ENCODE peak calls at places on chromosome 1, in five cellular contexts. One of them, this sample, is unnamed.
A peak's percentile ranks its signal among the peaks of the same experiment; 100 is the strongest.

GRCh38 chr1:159913451-159914192 is 11.7 kb downstream of the TAGLN2 start:
- DNase-seq in IMR-90: no peak
- DNase-seq in foreskin fibroblast: no peak
- DNase-seq in sigmoid colon: peak; percentile 57
- DNase-seq in fibroblast of lung: no peak
- DNase-seq in this sample: no peak

GRCh38 chr1:97778718-97779117 is 142.1 kb downstream of the DPYD start:
- DNase-seq in IMR-90: peak; percentile 24
- DNase-seq in foreskin fibroblast: no peak
- DNase-seq in sigmoid colon: no peak
- DNase-seq in fibroblast of lung: peak; percentile 11
- DNase-seq in this sample: no peak

GRCh38 chr1:29906927-29907326 is 670.6 kb downstream of the PTPRU start:
- DNase-seq in IMR-90: no peak
- DNase-seq in foreskin fibroblast: no peak
- DNase-seq in sigmoid colon: no peak
- DNase-seq in fibroblast of lung: no peak
- DNase-seq in this sample: no peak

GRCh38 chr1:235818632-235819136 is 48.0 kb downstream of the LYST start:
- DNase-seq in IMR-90: no peak
- DNase-seq in foreskin fibroblast: no peak
- DNase-seq in sigmoid colon: no peak
- DNase-seq in fibroblast of lung: peak; percentile 60
- DNase-seq in this sample: no peak

GRCh38 chr1:26907071-26907922 is 6.5 kb downstream of the NR0B2 start:
- DNase-seq in IMR-90: peak; percentile 92
- DNase-seq in foreskin fibroblast: peak; percentile 88
- DNase-seq in sigmoid colon: no peak
- DNase-seq in fibroblast of lung: peak; percentile 95
- DNase-seq in this sample: no peak

GRCh38 chr1:1215266-1215676 is 1.3 kb upstream of the TNFRSF4 start:
- DNase-seq in IMR-90: peak; percentile 18
- DNase-seq in foreskin fibroblast: no peak
- DNase-seq in sigmoid colon: no peak
- DNase-seq in fibroblast of lung: no peak
- DNase-seq in this sample: no peak

GRCh38 chr1:97820470-97821188 is 100.2 kb downstream of the DPYD start:
- DNase-seq in IMR-90: peak; percentile 58
- DNase-seq in foreskin fibroblast: peak; percentile 19
- DNase-seq in sigmoid colon: no peak
- DNase-seq in fibroblast of lung: peak; percentile 41
- DNase-seq in this sample: no peak

GRCh38 chr1:105137543-105138444 is 1388.1 kb downstream of the AMY1C start:
- DNase-seq in IMR-90: no peak
- DNase-seq in foreskin fibroblast: no peak
- DNase-seq in sigmoid colon: no peak
- DNase-seq in fibroblast of lung: no peak
- DNase-seq in this sample: no peak

GRCh38 chr1:225412803-225413338 is 15.0 kb downstream of the LBR start:
- DNase-seq in IMR-90: no peak
- DNase-seq in foreskin fibroblast: no peak
- DNase-seq in sigmoid colon: no peak
- DNase-seq in fibroblast of lung: no peak
- DNase-seq in this sample: no peak

GRCh38 chr1:96367791-96368190 is 353.8 kb upstream of the PTBP2 start:
- DNase-seq in IMR-90: peak; percentile 57
- DNase-seq in foreskin fibroblast: peak; percentile 41
- DNase-seq in sigmoid colon: no peak
- DNase-seq in fibroblast of lung: peak; percentile 22
- DNase-seq in this sample: no peak

DNA sequence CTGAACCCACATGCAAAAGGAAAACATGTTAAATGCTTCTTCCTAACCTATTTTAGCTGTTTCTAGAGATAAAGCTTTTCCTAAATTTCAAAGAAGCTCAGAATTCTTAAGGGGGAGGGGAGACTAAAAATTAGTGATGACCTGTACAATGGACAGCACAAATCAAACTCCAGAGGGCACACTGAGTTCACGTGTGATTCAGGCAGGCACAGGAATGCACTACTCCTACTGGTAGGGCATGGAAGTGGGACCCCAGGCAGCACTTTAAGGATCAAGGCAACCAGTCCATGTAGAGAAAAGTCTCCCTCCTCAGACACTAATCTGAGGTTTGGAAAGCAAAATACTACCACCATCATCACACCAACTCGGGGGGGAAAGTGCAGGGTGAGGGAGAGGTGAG is 31.3 kb upstream of the CLCA4 start:
- DNase-seq in IMR-90: no peak
- DNase-seq in foreskin fibroblast: no peak
- DNase-seq in sigmoid colon: no peak
- DNase-seq in fibroblast of lung: no peak
- DNase-seq in this sample: no peak
- TF ChIP-seq CTCF in IMR-90: peak; percentile 29
- TF ChIP-seq CTCF in foreskin fibroblast: no peak
- TF ChIP-seq CTCF in sigmoid colon: no peak
- TF ChIP-seq CTCF in fibroblast of lung: no peak
- TF ChIP-seq CTCF in this sample: no peak

GRCh38 chr1:202123336-202123813 is 658 bp downstream of the GPR37L1 start:
- DNase-seq in IMR-90: no peak
- DNase-seq in foreskin fibroblast: no peak
- DNase-seq in sigmoid colon: no peak
- DNase-seq in fibroblast of lung: no peak
- DNase-seq in this sample: no peak

GRCh38 chr1:202124107-202124506 is 1.4 kb downstream of the GPR37L1 start:
- DNase-seq in IMR-90: no peak
- DNase-seq in foreskin fibroblast: no peak
- DNase-seq in sigmoid colon: no peak
- DNase-seq in fibroblast of lung: no peak
- DNase-seq in this sample: no peak

GRCh38 chr1:202125611-202126010 is 2.9 kb downstream of the GPR37L1 start:
- DNase-seq in IMR-90: no peak
- DNase-seq in foreskin fibroblast: no peak
- DNase-seq in sigmoid colon: no peak
- DNase-seq in fibroblast of lung: no peak
- DNase-seq in this sample: no peak

GRCh38 chr1:202121006-202121405 is 1.7 kb upstream of the GPR37L1 start:
- DNase-seq in IMR-90: no peak
- DNase-seq in foreskin fibroblast: no peak
- DNase-seq in sigmoid colon: no peak
- DNase-seq in fibroblast of lung: no peak
- DNase-seq in this sample: no peak

GRCh38 chr1:202122639-202123335 is at the start of gene GPR37L1:
- DNase-seq in IMR-90: peak; percentile 50
- DNase-seq in foreskin fibroblast: peak; percentile 48
- DNase-seq in sigmoid colon: no peak
- DNase-seq in fibroblast of lung: peak; percentile 32
- DNase-seq in this sample: no peak
- TF ChIP-seq CTCF in IMR-90: peak; percentile 58
- TF ChIP-seq CTCF in foreskin fibroblast: peak; percentile 63
- TF ChIP-seq CTCF in sigmoid colon: no peak
- TF ChIP-seq CTCF in fibroblast of lung: peak; percentile 51
- TF ChIP-seq CTCF in this sample: peak; percentile 57

GRCh38 chr1:175272361-175272760 is 79.8 kb upstream of the KIAA0040 start:
- DNase-seq in IMR-90: no peak
- DNase-seq in foreskin fibroblast: no peak
- DNase-seq in sigmoid colon: no peak
- DNase-seq in fibroblast of lung: no peak
- DNase-seq in this sample: no peak

GRCh38 chr1:175270361-175270760 is 77.8 kb upstream of the KIAA0040 start:
- DNase-seq in IMR-90: no peak
- DNase-seq in foreskin fibroblast: no peak
- DNase-seq in sigmoid colon: no peak
- DNase-seq in fibroblast of lung: no peak
- DNase-seq in this sample: no peak

GRCh38 chr1:175269151-175269550 is 76.6 kb upstream of the KIAA0040 start:
- DNase-seq in IMR-90: no peak
- DNase-seq in foreskin fibroblast: no peak
- DNase-seq in sigmoid colon: no peak
- DNase-seq in fibroblast of lung: no peak
- DNase-seq in this sample: no peak

GRCh38 chr1:175267716-175268416 is 75.3 kb upstream of the KIAA0040 start:
- DNase-seq in IMR-90: no peak
- DNase-seq in foreskin fibroblast: no peak
- DNase-seq in sigmoid colon: peak; percentile 91
- DNase-seq in fibroblast of lung: no peak
- DNase-seq in this sample: no peak

DNA sequence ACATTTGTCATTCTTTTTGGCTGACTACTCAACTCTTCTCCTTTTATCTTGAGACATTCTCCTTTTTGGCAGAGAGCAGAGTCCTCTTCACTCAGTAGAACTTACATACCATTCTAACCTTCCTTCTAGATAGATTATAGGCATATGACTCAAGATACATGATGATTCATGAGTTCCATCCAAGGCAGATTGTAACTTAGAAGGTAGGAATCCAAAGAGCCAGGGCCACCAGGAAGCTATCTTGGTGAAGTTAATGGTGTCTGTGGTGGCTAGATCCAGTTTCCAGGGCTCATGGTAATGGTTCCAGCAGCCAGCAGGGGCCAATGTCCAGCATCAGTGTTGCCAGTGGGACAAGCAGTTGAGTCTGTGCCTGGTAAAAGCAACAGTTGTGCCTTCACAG is 76.1 kb upstream of the KIAA0040 start:
- DNase-seq in IMR-90: no peak
- DNase-seq in foreskin fibroblast: no peak
- DNase-seq in sigmoid colon: no peak
- DNase-seq in fibroblast of lung: no peak
- DNase-seq in this sample: no peak
- TF ChIP-seq CTCF in IMR-90: no peak
- TF ChIP-seq CTCF in foreskin fibroblast: no peak
- TF ChIP-seq CTCF in sigmoid colon: no peak
- TF ChIP-seq CTCF in fibroblast of lung: no peak
- TF ChIP-seq CTCF in this sample: no peak

GRCh38 chr1:173568483-173568882 is 34.4 kb downstream of the SLC9C2 start:
- DNase-seq in IMR-90: no peak
- DNase-seq in foreskin fibroblast: no peak
- DNase-seq in sigmoid colon: no peak
- DNase-seq in fibroblast of lung: no peak
- DNase-seq in this sample: no peak

GRCh38 chr1:173560300-173560699 is 42.6 kb downstream of the SLC9C2 start:
- DNase-seq in IMR-90: no peak
- DNase-seq in foreskin fibroblast: no peak
- DNase-seq in sigmoid colon: no peak
- DNase-seq in fibroblast of lung: no peak
- DNase-seq in this sample: no peak

GRCh38 chr1:173561263-173561662 is 41.6 kb downstream of the SLC9C2 start:
- DNase-seq in IMR-90: no peak
- DNase-seq in foreskin fibroblast: no peak
- DNase-seq in sigmoid colon: no peak
- DNase-seq in fibroblast of lung: no peak
- DNase-seq in this sample: no peak

DNA sequence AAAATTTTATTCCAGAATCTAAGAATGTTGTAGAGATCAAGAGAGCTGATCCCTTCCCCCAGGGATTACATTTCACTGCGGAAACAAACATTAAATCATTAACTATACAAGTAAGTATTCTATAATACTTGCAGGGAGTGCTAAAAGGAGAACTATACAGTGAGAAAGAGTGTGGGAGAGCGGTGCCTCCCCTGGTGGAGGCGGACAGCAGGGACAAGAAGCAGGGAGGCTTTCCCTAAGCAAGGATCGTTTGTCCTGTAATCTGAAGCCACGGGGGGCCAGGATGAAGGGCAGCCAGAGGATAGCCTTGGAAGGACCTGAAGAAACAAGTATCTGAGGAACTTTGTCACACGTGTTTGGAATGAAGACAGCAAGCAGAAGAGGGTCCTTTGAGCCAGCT is 40.1 kb downstream of the SLC9C2 start:
- DNase-seq in IMR-90: no peak
- DNase-seq in foreskin fibroblast: no peak
- DNase-seq in sigmoid colon: no peak
- DNase-seq in fibroblast of lung: no peak
- DNase-seq in this sample: no peak
- TF ChIP-seq CTCF in IMR-90: no peak
- TF ChIP-seq CTCF in foreskin fibroblast: peak; percentile 3
- TF ChIP-seq CTCF in sigmoid colon: no peak
- TF ChIP-seq CTCF in fibroblast of lung: no peak
- TF ChIP-seq CTCF in this sample: peak; percentile 3

DNA sequence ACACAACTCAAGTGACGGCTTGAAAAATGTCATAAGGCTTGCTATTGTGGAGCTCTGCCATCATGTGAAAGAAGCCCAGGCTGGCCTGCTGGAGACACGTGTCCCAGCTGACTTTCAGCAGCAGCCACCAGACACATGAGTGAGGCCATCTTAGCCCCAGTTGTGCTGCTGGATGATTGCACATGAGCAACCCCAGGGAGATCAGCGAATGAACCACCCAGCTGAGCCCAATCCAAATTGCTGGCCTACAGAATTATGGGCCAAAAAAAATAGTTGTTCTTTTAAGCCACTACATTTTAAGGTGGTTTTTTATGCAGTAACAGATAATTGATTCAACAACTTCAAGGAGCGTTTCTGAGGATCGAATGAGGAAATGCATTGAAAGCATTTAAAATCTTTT is 17.5 kb upstream of the CDA start:
- DNase-seq in IMR-90: no peak
- DNase-seq in foreskin fibroblast: no peak
- DNase-seq in sigmoid colon: no peak
- DNase-seq in fibroblast of lung: no peak
- DNase-seq in this sample: no peak
- TF ChIP-seq CTCF in IMR-90: no peak
- TF ChIP-seq CTCF in foreskin fibroblast: no peak
- TF ChIP-seq CTCF in sigmoid colon: no peak
- TF ChIP-seq CTCF in fibroblast of lung: no peak
- TF ChIP-seq CTCF in this sample: no peak

DNA sequence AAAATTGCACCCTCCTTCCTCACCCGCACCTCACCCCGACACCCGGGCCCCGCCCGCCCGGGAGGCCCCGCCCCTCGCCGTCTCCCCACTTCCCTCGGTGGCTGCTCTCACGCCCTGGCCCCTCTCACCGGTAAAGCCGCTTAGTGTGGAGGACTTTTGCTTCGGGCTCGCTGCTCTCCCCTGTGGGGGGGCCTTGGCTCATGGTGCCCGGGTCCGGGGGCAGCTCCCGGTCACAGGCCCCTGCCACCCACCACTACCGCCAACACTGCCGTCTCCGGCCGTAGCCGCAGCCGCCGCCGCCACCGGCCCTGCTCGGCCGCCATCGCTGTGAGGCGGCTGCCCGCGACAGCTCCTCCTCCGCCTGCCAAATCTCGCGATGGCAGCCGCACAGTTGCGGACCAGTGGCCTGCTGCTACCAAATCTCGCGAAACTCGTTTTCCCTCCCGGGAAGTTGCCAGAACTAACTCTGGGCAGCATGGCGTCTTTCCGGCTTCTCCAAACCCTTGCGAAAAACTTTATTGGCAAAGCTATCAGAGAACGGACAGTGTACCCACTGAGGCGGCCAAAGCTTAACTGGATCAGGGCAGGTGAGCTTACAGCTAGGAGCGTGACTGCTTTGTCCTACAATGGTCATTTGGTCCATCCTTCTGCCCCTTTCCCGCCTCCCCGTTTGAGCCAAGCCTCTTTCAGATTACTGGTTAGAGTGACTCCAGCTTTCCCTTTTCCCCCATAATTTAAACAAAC is at the start of gene SMG5:
- DNase-seq in IMR-90: peak; percentile 99
- DNase-seq in foreskin fibroblast: peak; percentile 99
- DNase-seq in sigmoid colon: peak; percentile 99
- DNase-seq in fibroblast of lung: peak; percentile 98
- DNase-seq in this sample: peak; percentile 97
- TF ChIP-seq CTCF in IMR-90: no peak
- TF ChIP-seq CTCF in foreskin fibroblast: no peak
- TF ChIP-seq CTCF in sigmoid colon: no peak
- TF ChIP-seq CTCF in fibroblast of lung: no peak
- TF ChIP-seq CTCF in this sample: no peak